ENCODE peak calls at places on chromosomes 4 and X, in four cellular contexts. D is neuronal stem cell, X is IMR-90, U is mesenchymal stem cell. B is an unnamed sample. For H3K4me1, the result is how much of the 10 kb centered on the place peaks cover.

GRCh38 chr4:176839656-176840055 is 46.9 kb upstream of the VEGFC start:
- DNase-seq in U (no peak), X (no peak), D (no peak), B (no peak)

GRCh38 chr4:677431-678293 is 3.3 kb downstream of the MYL5 start:
- DNase-seq in X (no peak), D (no peak), U (no peak), B (no peak)

GRCh38 chr4:141102367-141102766 is 30.9 kb downstream of the RNF150 start:
- DNase-seq in U (peak), D (no peak), X (peak), B (peak)

GRCh38 chr4:1410491-1411325 is 4.5 kb upstream of the NKX1-1 start:
- DNase-seq in U (peak), X (peak), D (peak), B (peak)

GRCh38 chr4:57131849-57132745 is 21.9 kb upstream of the IGFBP7 start:
- DNase-seq in D (no peak), X (peak), U (no peak), B (peak)

GRCh38 chr4:158624889-158625478 is 46.7 kb downstream of the C4orf46 start:
- DNase-seq in D (peak), U (peak), X (peak), B (peak)

GRCh38 chr4:185002784-185003183 is 15.5 kb upstream of the HELT start:
- DNase-seq in D (no peak), U (no peak), X (no peak), B (no peak)

GRCh38 chrX:1673337-1673736 is 58.5 kb downstream of the ASMT start:
- DNase-seq in U (no peak), D (no peak), X (no peak), B (peak)

GRCh38 chr4:138542191-138542771 is 300.1 kb upstream of the SLC7A11 start:
- DNase-seq in X (peak), U (peak), D (no peak), B (peak)

GRCh38 chrX:125765347-125765746 is 400.7 kb downstream of the DCAF12L2 start:
- DNase-seq in D (no peak), X (no peak), U (no peak), B (no peak)

GRCh38 chr4:22339491-22339890 is 176.4 kb downstream of the ADGRA3 start:
- DNase-seq in X (no peak), U (no peak), D (no peak), B (no peak)

GRCh38 chr4:116070283-116070682 is 956.9 kb upstream of the NDST4 start:
- DNase-seq in U (peak), D (no peak), X (no peak), B (no peak)

GRCh38 chr4:93416337-93417102 is 412.0 kb upstream of the ATOH1 start:
- DNase-seq in U (no peak), X (peak), D (no peak), B (no peak)

GRCh38 chrX:10617964-10618342 is 2.4 kb downstream of the MID1 start:
- DNase-seq in D (no peak), X (peak), U (no peak), B (no peak)

GRCh38 chrX:3636803-3637202 is 76.6 kb downstream of the PRKX start:
- DNase-seq in D (no peak), U (no peak), X (no peak), B (no peak)

GRCh38 chr4:107125496-107125895 is 89.4 kb upstream of the DKK2 start:
- DNase-seq in U (no peak), X (no peak), D (no peak), B (no peak)

GRCh38 chr4:61011051-61011450 is 189.1 kb upstream of the ADGRL3 start:
- DNase-seq in U (peak), D (no peak), X (peak), B (no peak)

GRCh38 chrX:119790977-119791436 is 423 bp downstream of the RPL39 start:
- DNase-seq in D (no peak), X (peak), U (peak), B (peak)

GRCh38 chr4:75498041-75498440 is 16.2 kb downstream of the RCHY1 start:
- DNase-seq in D (no peak), X (no peak), U (no peak), B (no peak)

GRCh38 chr4:138671606-138672084 is 343.9 kb upstream of the NOCT start:
- DNase-seq in X (no peak), U (no peak), D (no peak), B (no peak)

GRCh38 chr4:56345461-56345860 is 41.8 kb downstream of the AASDH start:
- DNase-seq in U (no peak), X (no peak), D (no peak), B (no peak)

GRCh38 chr4:19983072-19983471 is 268.6 kb upstream of the SLIT2 start:
- DNase-seq in U (peak), X (peak), D (no peak), B (no peak)

GRCh38 chrX:46029777-46030176 is 515.4 kb downstream of the ZNF674 start:
- DNase-seq in X (no peak), U (no peak), D (no peak), B (no peak)

GRCh38 chr4:80362578-80363181 is 27.1 kb downstream of the CFAP299 start:
- DNase-seq in D (peak), X (peak), U (peak), B (peak)

GRCh38 chrX:153636716-153637115 is 10.3 kb upstream of the DUSP9 start:
- DNase-seq in U (no peak), X (no peak), D (no peak), B (no peak)

GRCh38 chr4:176988226-176988625 is 195.5 kb upstream of the VEGFC start:
- DNase-seq in X (peak), D (no peak), U (peak), B (peak)

DNA sequence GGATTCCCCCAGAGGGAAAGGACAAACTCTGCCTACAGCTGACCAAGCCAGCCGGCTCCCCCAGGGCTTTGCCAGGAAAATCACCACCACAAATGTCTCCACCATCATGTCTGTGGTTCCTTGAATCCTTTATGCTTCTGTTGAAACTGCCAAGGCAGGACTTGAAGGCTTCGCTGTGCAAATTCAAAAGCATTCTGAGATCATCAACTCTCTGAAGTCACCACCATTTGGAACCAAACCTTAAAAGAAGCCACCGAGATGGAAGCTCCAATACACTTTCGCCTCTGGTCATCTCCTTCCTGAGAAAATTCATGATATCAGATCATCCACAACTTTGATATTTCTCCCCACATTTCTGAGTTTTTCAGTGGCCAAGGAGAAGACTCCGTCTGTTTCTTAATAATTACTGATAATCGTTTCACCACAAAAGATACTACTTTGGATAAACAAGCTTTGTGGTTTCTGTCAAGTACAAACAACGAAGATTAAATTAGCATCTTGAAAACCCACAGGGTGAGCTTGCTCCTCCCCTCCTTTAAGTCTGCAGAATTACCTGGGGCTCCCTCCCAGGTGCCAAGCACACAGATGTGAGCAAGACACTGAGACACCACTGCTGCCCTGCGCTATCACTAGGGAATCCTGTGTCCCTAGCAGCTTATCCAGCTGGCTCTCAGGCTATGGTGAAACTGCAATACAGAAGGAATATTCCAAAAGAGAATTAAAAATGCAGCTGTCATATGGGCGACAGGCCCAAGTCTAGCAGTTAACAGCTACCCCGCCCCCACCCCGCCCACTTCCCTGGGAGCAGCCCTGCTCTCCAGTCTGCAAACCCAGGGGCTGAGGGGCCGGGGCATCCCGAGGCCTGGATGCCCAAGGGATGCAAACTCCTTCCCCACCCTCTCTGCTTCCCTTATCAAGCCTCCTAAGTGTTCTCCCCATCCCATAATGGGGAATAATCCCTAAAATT is 125.0 kb upstream of the TBL1X start:
- DNase-seq in D (no peak), U (peak), X (no peak), B (no peak)
- H3K23ac ChIP-seq in D (no peak), U (no peak), X (no peak), B (no peak)

GRCh38 chr4:168639914-168640313 is 143.1 kb downstream of the PALLD start:
- DNase-seq in D (no peak), X (no peak), U (no peak), B (no peak)

GRCh38 chr4:168643796-168644159 is 146.9 kb downstream of the PALLD start:
- DNase-seq in D (no peak), X (no peak), U (no peak), B (no peak)

GRCh38 chr4:168641811-168642140 is 144.9 kb downstream of the PALLD start:
- DNase-seq in U (no peak), D (no peak), X (no peak), B (no peak)

GRCh38 chr4:168645933-168646768 is 149.3 kb downstream of the PALLD start:
- DNase-seq in X (no peak), U (no peak), D (no peak), B (peak)

GRCh38 chr4:168643083-168643795 is 146.4 kb downstream of the PALLD start:
- DNase-seq in X (no peak), D (no peak), U (no peak), B (no peak)
- H3K4me2 ChIP-seq in X (peak), D (no peak), U (no peak), B (no peak)

GRCh38 chr4:15778742-15779231 is 659 bp downstream of the CD38 start:
- DNase-seq in X (no peak), U (peak), D (peak), B (peak)

GRCh38 chr4:15779336-15779735 is 1.2 kb downstream of the CD38 start:
- DNase-seq in X (peak), D (peak), U (peak), B (peak)

GRCh38 chr4:15777697-15778096 is 431 bp upstream of the CD38 start:
- DNase-seq in D (no peak), U (no peak), X (no peak), B (no peak)

GRCh38 chr4:15778191-15778741 is at the start of gene CD38:
- DNase-seq in X (no peak), D (peak), U (peak), B (peak)

DNA sequence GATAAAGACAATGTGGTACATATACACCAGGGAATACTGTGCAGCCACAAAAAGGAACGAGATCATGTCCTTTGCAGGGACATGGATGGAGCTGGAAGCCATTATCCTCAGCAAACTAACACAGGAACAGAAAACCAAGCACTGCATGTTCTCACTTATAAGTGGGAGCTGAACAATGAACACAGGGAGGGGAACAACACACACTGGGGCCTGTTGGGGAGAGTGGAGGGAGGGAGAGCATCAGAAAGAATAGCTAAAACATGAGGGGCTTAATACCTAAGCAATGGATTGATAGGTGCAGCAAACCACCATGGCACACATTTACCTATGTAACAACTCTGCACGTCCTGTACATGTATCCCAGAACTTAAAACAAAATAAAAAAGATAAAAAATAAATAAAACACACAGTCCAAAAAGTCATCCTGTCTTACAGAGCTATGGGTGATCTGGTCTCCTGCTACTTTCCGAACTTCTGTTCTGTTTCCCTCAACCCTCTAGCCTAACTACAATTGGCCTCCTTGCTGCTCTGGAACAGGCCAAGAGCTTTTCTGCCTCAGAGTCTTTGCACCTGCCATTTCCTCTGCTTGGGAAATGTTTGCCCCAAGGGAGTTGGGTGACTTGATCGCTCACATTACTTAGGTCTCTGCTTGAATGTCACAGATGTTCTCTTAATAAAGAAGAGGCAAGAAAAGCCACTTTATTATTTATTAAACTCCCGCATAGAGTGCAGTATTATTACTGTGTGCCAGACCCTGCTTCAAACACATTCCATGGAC is 1.1 kb upstream of the CD38 start:
- DNase-seq in X (no peak), D (no peak), U (no peak), B (no peak)
- H3K4me1 ChIP-seq in X (under half), D (under half), U (under half), B (under half)

GRCh38 chr4:108314900-108315589 is 146.3 kb upstream of the LEF1 start:
- DNase-seq in U (no peak), D (no peak), X (no peak), B (no peak)

GRCh38 chr4:108313546-108314339 is 145.0 kb upstream of the LEF1 start:
- DNase-seq in D (no peak), U (no peak), X (no peak), B (peak)

GRCh38 chr4:108320066-108320465 is 151.3 kb upstream of the LEF1 start:
- DNase-seq in X (no peak), D (no peak), U (no peak), B (no peak)

GRCh38 chr4:108315699-108316098 is 147.0 kb upstream of the LEF1 start:
- DNase-seq in D (no peak), U (no peak), X (no peak), B (no peak)

GRCh38 chr4:108317377-108317776 is 148.6 kb upstream of the LEF1 start:
- DNase-seq in D (no peak), U (no peak), X (no peak), B (no peak)
- H3K23ac ChIP-seq in D (no peak), U (no peak), X (no peak), B (no peak)

GRCh38 chrX:23334871-23335599 is 386 bp downstream of the PTCHD1 start:
- DNase-seq in D (no peak), X (no peak), U (no peak), B (peak)
- H3K4me2 ChIP-seq in D (peak), X (peak), U (peak), B (peak)

GRCh38 chr4:7816771-7817170 is 122.9 kb downstream of the AFAP1 start:
- DNase-seq in X (no peak), U (no peak), D (no peak), B (no peak)
- H3K4me1 ChIP-seq in X (under half), U (under half), D (under half), B (under half)

GRCh38 chr4:70667710-70668535 is 1.6 kb upstream of the JCHAIN start:
- DNase-seq in U (peak), X (peak), D (no peak), B (no peak)

GRCh38 chr4:70671091-70671490 is 4.8 kb upstream of the JCHAIN start:
- DNase-seq in X (no peak), U (no peak), D (no peak), B (no peak)

GRCh38 chr4:70666369-70666768 is at the start of gene JCHAIN:
- DNase-seq in X (peak), D (no peak), U (no peak), B (no peak)

GRCh38 chr4:70670332-70671014 is 4.2 kb upstream of the JCHAIN start:
- DNase-seq in D (no peak), X (peak), U (no peak), B (no peak)
- H3K23ac ChIP-seq in D (no peak), X (no peak), U (no peak), B (no peak)